ENCODE peak calls at places on chromosomes 3 and 15, in six cellular contexts. K is GM04503, T is body of pancreas, V is HFF-Myc, P is adipocyte, D is H9. M is an unnamed sample.

GRCh38 chr3:183664913-183665381 is 29.5 kb downstream of the KLHL24 start:
- DNase-seq in K (peak), T (no peak), V (peak), P (peak), D (no peak), M (peak)

GRCh38 chr3:161607056-161607455 is 110.4 kb downstream of the OTOL1 start:
- DNase-seq in K (no peak), T (no peak), V (no peak), P (no peak), D (no peak), M (no peak)

GRCh38 chr3:150889105-150889504 is 16.1 kb downstream of the MINDY4B start:
- DNase-seq in K (no peak), T (no peak), V (no peak), P (no peak), D (no peak), M (no peak)

GRCh38 chr3:13950042-13950441 is 70.2 kb upstream of the WNT7A start:
- DNase-seq in K (no peak), T (no peak), V (no peak), P (no peak), D (no peak), M (no peak)

GRCh38 chr15:40803688-40804087 is 3.2 kb upstream of the ZFYVE19 start:
- DNase-seq in K (no peak), T (no peak), V (no peak), P (no peak), D (no peak), M (no peak)

GRCh38 chr15:40308844-40309189 is 1.1 kb upstream of the PLCB2 start:
- DNase-seq in K (no peak), T (no peak), V (no peak), P (no peak), D (no peak), M (no peak)

GRCh38 chr15:42133892-42134502 is 22.4 kb downstream of the PLA2G4F start:
- DNase-seq in K (no peak), T (peak), V (no peak), P (peak), D (peak), M (peak)

GRCh38 chr15:64950888-64951287 is 38.8 kb downstream of the SPG21 start:
- DNase-seq in K (no peak), T (no peak), V (no peak), P (no peak), D (no peak), M (no peak)

GRCh38 chr3:37997791-37998370 is 7.3 kb downstream of the VILL start:
- DNase-seq in K (no peak), T (peak), V (no peak), P (no peak), D (no peak), M (no peak)

GRCh38 chr3:168186293-168186983 is 90.7 kb upstream of the GOLIM4 start:
- DNase-seq in K (no peak), T (no peak), V (no peak), P (peak), D (no peak), M (no peak)

GRCh38 chr3:105837143-105837740 is 31.6 kb downstream of the CBLB start:
- DNase-seq in K (no peak), T (no peak), V (no peak), P (no peak), D (no peak), M (no peak)

GRCh38 chr3:24595801-24596200 is 101.2 kb upstream of the THRB start:
- DNase-seq in K (no peak), T (no peak), V (peak), P (peak), D (no peak), M (peak)

GRCh38 chr15:41930221-41930866 is 36.5 kb upstream of the SPTBN5 start:
- DNase-seq in K (peak), T (no peak), V (peak), P (peak), D (no peak), M (peak)

GRCh38 chr3:189122526-189123205 is 49.1 kb upstream of the TPRG1 start:
- DNase-seq in K (no peak), T (no peak), V (no peak), P (no peak), D (no peak), M (no peak)

GRCh38 chr15:45821390-45821789 is 186.6 kb downstream of the SQOR start:
- DNase-seq in K (no peak), T (no peak), V (no peak), P (no peak), D (no peak), M (no peak)

GRCh38 chr15:73386886-73387506 is 18.2 kb upstream of the HCN4 start:
- DNase-seq in K (no peak), T (no peak), V (no peak), P (no peak), D (no peak), M (no peak)

M was measured in GM03348.